ENCODE peak calls at places on chromosomes 7 and 10, in nine cellular contexts. S, Z, T, O, J, N, K, I and C are unnamed samples. For H3K4me1, the result is how much of the 10 kb centered on the place peaks cover.

GRCh38 chr7:71480814-71481213 is 348.9 kb downstream of the GALNT17 start:
- DNase-seq in J (no peak), I (no peak), N (no peak), T (no peak), S (no peak), K (no peak), O (no peak), Z (no peak), C (no peak)

GRCh38 chr7:8423057-8423456 is 10.4 kb upstream of the NXPH1 start:
- DNase-seq in Z (no peak), N (no peak), K (no peak), T (no peak), J (no peak), O (no peak), I (no peak), S (no peak), C (no peak)

GRCh38 chr7:80277434-80278427 is 143.1 kb downstream of the GNAI1 start:
- DNase-seq in S (peak), K (no peak), N (no peak), T (no peak), O (peak), I (no peak), Z (no peak), J (no peak), C (no peak)

GRCh38 chr10:27319752-27320561 is 79.4 kb upstream of the ACBD5 start:
- DNase-seq in S (peak), T (no peak), O (peak), J (peak), I (peak), K (peak), N (peak), Z (no peak), C (peak)

GRCh38 chr7:150378115-150378852 is 846 bp upstream of the ZNF775 start:
- DNase-seq in S (peak), J (peak), I (peak), N (no peak), Z (peak), O (peak), T (peak), K (peak), C (peak)

GRCh38 chr7:35799846-35800717 is 775 bp upstream of the SEPTIN7 start:
- DNase-seq in I (peak), J (peak), N (peak), Z (peak), K (peak), O (peak), T (no peak), S (peak), C (peak)

GRCh38 chr10:48656241-48656921 is 28.3 kb upstream of the WDFY4 start:
- DNase-seq in N (peak), O (peak), K (peak), S (peak), T (peak), J (peak), Z (peak), I (peak), C (peak)

GRCh38 chr7:131251371-131251770 is 76.3 kb upstream of the MKLN1 start:
- DNase-seq in Z (no peak), O (no peak), I (no peak), K (no peak), N (no peak), J (no peak), T (no peak), S (no peak), C (no peak)

GRCh38 chr10:73999703-74000102 is 1.8 kb downstream of the VCL start:
- DNase-seq in J (no peak), N (no peak), K (peak), Z (no peak), T (no peak), O (no peak), I (no peak), S (no peak), C (no peak)

GRCh38 chr10:123514996-123515395 is 151.2 kb upstream of the GPR26 start:
- DNase-seq in S (no peak), K (no peak), I (no peak), T (no peak), O (no peak), N (no peak), J (no peak), Z (no peak), C (no peak)

GRCh38 chr10:3116508-3117100 is 49.3 kb downstream of the PFKP start:
- DNase-seq in O (no peak), J (no peak), Z (no peak), I (no peak), T (no peak), S (no peak), N (no peak), K (no peak), C (no peak)

GRCh38 chr10:79391231-79392019 is 44.2 kb downstream of the PPIF start:
- DNase-seq in O (no peak), J (peak), I (peak), K (no peak), Z (no peak), T (no peak), S (no peak), N (no peak), C (peak)

GRCh38 chr10:42578019-42578418 is 60.4 kb downstream of the ZNF33B start:
- DNase-seq in K (no peak), N (no peak), I (no peak), O (no peak), Z (no peak), S (no peak), J (no peak), T (no peak), C (no peak)

GRCh38 chr7:7565018-7565680 is 1.5 kb upstream of the MIOS start:
- DNase-seq in I (no peak), Z (no peak), O (no peak), J (no peak), S (no peak), N (no peak), K (no peak), T (no peak), C (no peak)

GRCh38 chr10:52774600-52775106 is 2.1 kb upstream of the MBL2 start:
- DNase-seq in Z (no peak), O (no peak), I (no peak), J (no peak), T (no peak), K (no peak), S (no peak), N (no peak), C (no peak)

GRCh38 chr7:90788057-90788456 is 191.9 kb downstream of the CDK14 start:
- DNase-seq in K (peak), N (no peak), I (no peak), T (no peak), S (no peak), Z (no peak), O (no peak), J (peak), C (no peak)

GRCh38 chr10:97116534-97117162 is 69.1 kb downstream of the SLIT1 start:
- DNase-seq in S (no peak), Z (no peak), O (no peak), I (no peak), J (no peak), K (no peak), N (no peak), T (no peak), C (no peak)

GRCh38 chr7:44320141-44320540 is 5.3 kb downstream of the CAMK2B start:
- DNase-seq in O (no peak), N (no peak), S (no peak), J (no peak), Z (no peak), T (no peak), I (peak), K (no peak), C (no peak)
- H3K4me1 ChIP-seq in O (under half), N (under half), S (under half), J (under half), Z (under half), T (under half), I (half or more), K (under half), C (under half)

GRCh38 chr10:86836044-86836443 is 79.6 kb downstream of the BMPR1A start:
- DNase-seq in N (no peak), J (no peak), K (no peak), T (no peak), S (no peak), Z (no peak), I (no peak), O (no peak), C (no peak)

GRCh38 chr10:86840498-86840897 is 84.1 kb downstream of the BMPR1A start:
- DNase-seq in J (no peak), S (no peak), O (no peak), T (no peak), I (no peak), Z (no peak), N (no peak), K (no peak), C (no peak)

GRCh38 chr10:86837663-86838062 is 81.2 kb downstream of the BMPR1A start:
- DNase-seq in O (no peak), S (no peak), K (peak), N (no peak), J (no peak), T (no peak), Z (no peak), I (no peak), C (no peak)
- H3K4me1 ChIP-seq in O (under half), S (under half), K (under half), N (under half), J (under half), T (under half), Z (under half), I (under half), C (under half)

GRCh38 chr10:132556994-132557441 is 19.4 kb downstream of the INPP5A start:
- DNase-seq in Z (no peak), I (no peak), S (no peak), T (no peak), K (no peak), O (no peak), J (no peak), N (no peak), C (no peak)
- H3K4me1 ChIP-seq in Z (under half), I (under half), S (under half), T (under half), K (under half), O (under half), J (half or more), N (under half), C (under half)

GRCh38 chr7:70406419-70407189 is 725.3 kb upstream of the GALNT17 start:
- DNase-seq in T (no peak), I (no peak), S (no peak), K (no peak), J (no peak), Z (no peak), O (no peak), N (no peak), C (no peak)

GRCh38 chr7:70402069-70402468 is 729.9 kb upstream of the GALNT17 start:
- DNase-seq in S (no peak), K (no peak), J (no peak), N (no peak), I (no peak), Z (no peak), T (no peak), O (no peak), C (no peak)

GRCh38 chr7:70408891-70409290 is 723.1 kb upstream of the GALNT17 start:
- DNase-seq in O (no peak), T (no peak), Z (no peak), I (no peak), J (no peak), S (no peak), N (no peak), K (no peak), C (no peak)

GRCh38 chr7:70408477-70408876 is 723.5 kb upstream of the GALNT17 start:
- DNase-seq in T (no peak), Z (no peak), I (no peak), S (no peak), O (no peak), N (no peak), K (no peak), J (no peak), C (no peak)

DNA sequence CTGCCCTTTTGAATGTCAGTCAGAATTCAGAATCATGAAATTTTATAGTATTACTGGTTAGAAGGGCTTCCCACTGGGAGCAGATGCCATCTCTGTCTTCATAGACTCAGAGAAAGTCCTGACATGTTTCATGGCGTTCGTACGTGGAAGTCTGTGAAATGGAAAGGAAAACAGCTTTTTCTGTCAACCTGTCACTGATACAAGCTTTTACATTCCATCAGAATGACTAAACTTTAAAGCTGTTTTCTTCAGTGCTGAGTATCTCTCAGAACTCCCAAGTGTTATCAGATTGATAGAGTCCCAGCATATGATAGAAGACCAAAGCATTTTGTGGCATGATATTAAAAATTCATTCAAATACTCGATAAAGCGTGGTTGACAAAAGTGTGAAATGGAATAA is 726.7 kb upstream of the GALNT17 start:
- DNase-seq in Z (no peak), J (no peak), T (no peak), I (no peak), K (no peak), S (no peak), O (no peak), N (no peak), C (no peak)
- H3K4me1 ChIP-seq in Z (under half), J (under half), T (under half), I (under half), K (under half), S (under half), O (under half), N (under half), C (under half)